ENCODE peak calls at places on chromosomes 5 and 9, in four cellular contexts. F, U, H and T are unnamed samples.

GRCh38 chr9:110543631-110544051 is 35.9 kb downstream of the SVEP1 start:
- DNase-seq in F (no peak), U (no peak), H (no peak), T (peak; percentile 17)

GRCh38 chr9:131719262-131719908 is 20.5 kb downstream of the RAPGEF1 start:
- DNase-seq in F (no peak), U (no peak), H (no peak), T (no peak)

GRCh38 chr9:114207034-114207815 is 51.9 kb downstream of the COL27A1 start:
- DNase-seq in F (peak; percentile 73), U (no peak), H (peak; percentile 33), T (peak; percentile 63)

GRCh38 chr9:78298046-78298511 is 1.2 kb downstream of the PSAT1 start:
- DNase-seq in F (peak; percentile 25), U (no peak), H (no peak), T (no peak)

GRCh38 chr5:37121027-37121426 is 128.1 kb downstream of the CPLANE1 start:
- DNase-seq in F (no peak), U (no peak), H (no peak), T (no peak)

GRCh38 chr9:33159058-33159759 is 7.9 kb downstream of the B4GALT1 start:
- DNase-seq in F (peak; percentile 56), U (no peak), H (no peak), T (peak; percentile 73)

GRCh38 chr5:102090770-102091169 is 205.3 kb downstream of the SLCO4C1 start:
- DNase-seq in F (peak; percentile 0), U (no peak), H (peak; percentile 41), T (peak; percentile 35)

GRCh38 chr5:44862808-44863207 is 54.1 kb downstream of the MRPS30 start:
- DNase-seq in F (peak; percentile 20), U (no peak), H (no peak), T (peak; percentile 15)

GRCh38 chr9:35696520-35697215 is 6.9 kb upstream of the TPM2 start:
- DNase-seq in F (peak; percentile 66), U (no peak), H (no peak), T (peak; percentile 61)

GRCh38 chr5:98656106-98656795 is 117.2 kb upstream of the RGMB start:
- DNase-seq in F (peak; percentile 42), U (no peak), H (peak; percentile 61), T (no peak)

GRCh38 chr5:131148835-131149234 is 16.2 kb downstream of the HINT1 start:
- DNase-seq in F (no peak), U (no peak), H (no peak), T (no peak)

GRCh38 chr9:76292246-76292645 is 102.0 kb downstream of the RFK start:
- DNase-seq in F (peak; percentile 37), U (no peak), H (no peak), T (no peak)

GRCh38 chr5:136200761-136201160 is 7.8 kb upstream of the SMIM32 start:
- DNase-seq in F (no peak), U (no peak), H (no peak), T (no peak)

GRCh38 chr5:142486581-142486980 is 161.8 kb upstream of the SPRY4 start:
- DNase-seq in F (peak; percentile 45), U (no peak), H (no peak), T (peak; percentile 73)

GRCh38 chr5:73986729-73987128 is 360.7 kb downstream of the ARHGEF28 start:
- DNase-seq in F (no peak), U (no peak), H (no peak), T (no peak)

GRCh38 chr5:170343177-170343576 is 45.6 kb upstream of the LCP2 start:
- DNase-seq in F (no peak), U (no peak), H (no peak), T (no peak)

GRCh38 chr5:35777358-35778087 is 79.2 kb upstream of the IL7R start:
- DNase-seq in F (peak; percentile 96), U (no peak), H (peak; percentile 60), T (peak; percentile 81)

GRCh38 chr5:140312791-140313189 is 9.9 kb upstream of the PFDN1 start:
- DNase-seq in F (no peak), U (no peak), H (no peak), T (no peak)

GRCh38 chr9:456365-456764 is 241.7 kb downstream of the DOCK8 start:
- DNase-seq in F (no peak), U (no peak), H (no peak), T (no peak)

GRCh38 chr9:14323083-14323968 is 9.4 kb upstream of the NFIB start:
- DNase-seq in F (no peak), U (no peak), H (no peak), T (peak; percentile 41)

GRCh38 chr9:72292874-72293607 is 72.0 kb downstream of the ZFAND5 start:
- DNase-seq in F (peak; percentile 62), U (no peak), H (no peak), T (peak; percentile 91)

GRCh38 chr5:32420506-32420905 is 24.0 kb downstream of the ZFR start:
- DNase-seq in F (peak; percentile 70), U (no peak), H (no peak), T (peak; percentile 15)

GRCh38 chr5:159441441-159441840 is 111.2 kb upstream of the IL12B start:
- DNase-seq in F (peak; percentile 31), U (no peak), H (no peak), T (no peak)

GRCh38 chr5:89992201-89992600 is 417.4 kb downstream of the CETN3 start:
- DNase-seq in F (no peak), U (no peak), H (no peak), T (no peak)

GRCh38 chr9:127262621-127263020 is 2.0 kb upstream of the GARNL3 start:
- DNase-seq in F (no peak), U (no peak), H (no peak), T (no peak)
- H3K4me1 ChIP-seq in F (no peaks in the 10 kb centered on the region), U (no peaks in the 10 kb centered on the region), H (peaks cover 2% of the 10 kb centered on the region), T (no peaks in the 10 kb centered on the region)

GRCh38 chr5:172904643-172905345 is 54.4 kb upstream of the RPL26L1 start:
- DNase-seq in F (peak; percentile 85), U (no peak), H (no peak), T (peak; percentile 87)
- H3K4me1 ChIP-seq in F (peaks cover 49% of the 10 kb centered on the region), U (peaks cover 48% of the 10 kb centered on the region), H (peaks cover 12% of the 10 kb centered on the region), T (peaks cover 64% of the 10 kb centered on the region)

GRCh38 chr5:154766558-154767281 is 11.5 kb downstream of the LARP1 start:
- DNase-seq in F (no peak), U (no peak), H (no peak), T (no peak)
- H3K4me1 ChIP-seq in F (peaks cover 27% of the 10 kb centered on the region), U (peaks cover 56% of the 10 kb centered on the region), H (peaks cover 17% of the 10 kb centered on the region), T (peaks cover 24% of the 10 kb centered on the region)

GRCh38 chr9:137303893-137304382 is 1.9 kb upstream of the NRARP start:
- DNase-seq in F (no peak), U (no peak), H (no peak), T (no peak)

GRCh38 chr9:137306546-137307254 is 4.6 kb upstream of the NRARP start:
- DNase-seq in F (no peak), U (no peak), H (no peak), T (no peak)

GRCh38 chr9:137304383-137305059 is 2.5 kb upstream of the NRARP start:
- DNase-seq in F (no peak), U (no peak), H (no peak), T (no peak)

GRCh38 chr9:137305788-137306545 is 3.9 kb upstream of the NRARP start:
- DNase-seq in F (no peak), U (no peak), H (no peak), T (no peak)

DNA sequence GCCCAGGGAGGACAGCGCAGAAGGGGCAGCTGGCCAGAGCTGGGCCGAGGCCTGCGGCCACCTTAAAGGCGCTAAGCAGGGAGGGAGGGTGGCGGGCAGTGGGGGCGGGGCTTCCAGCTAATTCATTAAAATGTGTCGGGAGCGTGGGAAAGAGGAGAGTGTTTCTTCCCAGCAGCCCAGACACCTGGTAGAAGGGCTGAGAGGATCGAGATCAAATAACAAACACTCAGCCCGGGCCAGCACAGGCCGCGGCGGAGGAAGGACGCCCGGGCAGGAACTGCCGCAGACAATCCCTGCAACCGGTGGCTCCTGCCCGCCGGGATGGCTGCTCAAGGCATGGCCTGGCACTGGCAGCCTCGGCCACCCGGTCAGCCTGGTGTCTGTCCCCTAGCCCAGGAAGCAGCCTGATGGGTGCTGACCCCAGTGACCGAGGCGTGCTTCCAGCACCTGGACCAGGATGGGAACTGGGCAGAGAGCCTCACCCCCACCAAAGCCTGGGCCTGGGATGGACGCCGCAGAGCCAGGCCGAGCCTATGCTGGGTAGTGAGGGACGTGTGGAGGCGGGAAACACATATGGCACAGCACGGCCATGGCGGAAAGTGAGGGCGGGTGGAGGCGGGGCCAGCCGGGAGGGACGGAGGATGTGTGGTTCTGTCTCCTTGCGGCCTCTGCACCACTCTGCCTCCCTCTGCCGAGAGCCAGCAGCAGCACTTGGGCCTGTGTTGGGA is 3.2 kb upstream of the NRARP start:
- DNase-seq in F (peak; percentile 68), U (no peak), H (peak; percentile 71), T (no peak)
- H3K4me1 ChIP-seq in F (no peaks in the 10 kb centered on the region), U (peaks cover 55% of the 10 kb centered on the region), H (peaks cover 47% of the 10 kb centered on the region), T (peaks cover 33% of the 10 kb centered on the region)

DNA sequence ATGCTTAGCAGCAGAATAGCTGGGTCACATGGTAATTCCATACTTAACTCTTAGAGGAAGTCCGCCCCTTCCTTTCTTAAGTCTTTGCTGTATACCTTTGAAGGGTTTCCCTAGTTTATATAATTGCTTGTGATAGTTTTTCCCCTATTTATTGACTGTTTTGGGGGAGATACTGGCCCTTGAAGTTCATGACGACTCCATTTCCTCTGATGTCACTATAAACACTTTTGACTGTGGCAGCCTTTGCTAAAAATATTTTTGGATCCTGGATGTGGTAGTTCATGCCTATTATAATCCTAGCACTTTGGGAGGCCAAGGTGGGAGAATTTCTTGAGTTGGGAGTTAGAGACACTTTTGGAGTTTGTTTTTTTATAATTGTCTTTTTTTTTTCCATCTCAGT is 38.4 kb downstream of the NSD1 start:
- DNase-seq in F (no peak), U (no peak), H (no peak), T (no peak)
- H3K4me1 ChIP-seq in F (no peaks in the 10 kb centered on the region), U (peaks cover 7% of the 10 kb centered on the region), H (no peaks in the 10 kb centered on the region), T (no peaks in the 10 kb centered on the region)

DNA sequence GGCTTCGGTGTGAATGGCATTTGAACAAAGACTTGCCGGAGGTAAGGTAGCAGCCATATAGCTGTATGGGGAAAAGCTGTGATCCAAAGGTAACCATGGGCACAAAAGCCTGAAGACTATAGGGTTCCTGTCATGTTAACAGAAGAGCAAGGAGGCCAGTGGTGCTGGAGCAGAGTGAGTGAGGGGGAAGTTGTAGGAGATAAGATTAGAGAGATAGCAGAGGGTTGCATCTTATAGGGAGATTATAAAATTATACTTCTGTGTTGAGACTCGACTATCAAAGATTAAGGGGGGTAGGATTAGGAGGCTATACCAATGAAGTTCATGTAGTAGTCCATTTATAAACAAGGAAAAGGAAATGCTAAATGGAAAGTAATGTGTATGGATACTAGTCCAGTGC is 3.3 kb downstream of the NCBP1 start:
- DNase-seq in F (no peak), U (no peak), H (no peak), T (no peak)
- H3K4me1 ChIP-seq in F (peaks cover 33% of the 10 kb centered on the region), U (peaks cover 25% of the 10 kb centered on the region), H (peaks cover 2% of the 10 kb centered on the region), T (peaks cover 3% of the 10 kb centered on the region)

GRCh38 chr9:134329886-134330285 is 3.6 kb downstream of the RXRA start:
- DNase-seq in F (peak; percentile 52), U (no peak), H (no peak), T (peak; percentile 53)
- H3K4me1 ChIP-seq in F (peaks cover 14% of the 10 kb centered on the region), U (peaks cover 76% of the 10 kb centered on the region), H (peaks cover 48% of the 10 kb centered on the region), T (peaks cover 83% of the 10 kb centered on the region)